ENCODE peak calls at places on chromosomes 6 and 20, in six cellular contexts. H is A549; U is Panc1; E is body of pancreas; B is activated T-helper 1 cell treated with anti-CD3 and anti-CD28 coated beads, Interleukin-2, amount 50 U/mL, for 16 hours; Y is germinal center. Q is an unnamed sample.

GRCh38 chr6:35719407-35719829 is 17.4 kb upstream of the ARMC12 start:
- DNase-seq in H (no peak), U (no peak), E (no peak), B (no peak), Y (no peak), Q (no peak)

GRCh38 chr6:5746392-5747140 is 260.2 kb downstream of the NRN1 start:
- DNase-seq in H (no peak), U (no peak), E (no peak), B (no peak), Y (no peak), Q (no peak)

GRCh38 chr6:54060286-54060685 is 51.0 kb upstream of the MLIP start:
- DNase-seq in H (no peak), U (no peak), E (no peak), B (no peak), Y (no peak), Q (no peak)

GRCh38 chr6:169806718-169807117 is 55.3 kb downstream of the ERMARD start:
- DNase-seq in H (no peak), U (no peak), E (no peak), B (no peak), Y (no peak), Q (no peak)

GRCh38 chr6:19210849-19211590 is 626.1 kb upstream of the ID4 start:
- DNase-seq in H (no peak), U (no peak), E (peak), B (no peak), Y (peak), Q (peak)

GRCh38 chr6:33437666-33438065 is 16.7 kb upstream of the ZBTB9 start:
- DNase-seq in H (no peak), U (no peak), E (no peak), B (no peak), Y (no peak), Q (no peak)

GRCh38 chr20:5947276-5947675 is 3.1 kb downstream of the TRMT6 start:
- DNase-seq in H (no peak), U (no peak), E (no peak), B (no peak), Y (no peak), Q (no peak)

GRCh38 chr6:37289931-37290330 is 32.0 kb upstream of the TMEM217 start:
- DNase-seq in H (no peak), U (no peak), E (no peak), B (no peak), Y (no peak), Q (no peak)

GRCh38 chr6:40755749-40756452 is 168.7 kb upstream of the LRFN2 start:
- DNase-seq in H (no peak), U (no peak), E (no peak), B (no peak), Y (peak), Q (no peak)

GRCh38 chr6:28587011-28587745 is 61.5 kb downstream of the GPX5 start:
- DNase-seq in H (peak), U (no peak), E (peak), B (peak), Y (peak), Q (peak)

GRCh38 chr20:51354191-51354768 is 188.2 kb downstream of the NFATC2 start:
- DNase-seq in H (no peak), U (no peak), E (no peak), B (no peak), Y (no peak), Q (no peak)

GRCh38 chr6:40845588-40845987 is 193.4 kb downstream of the UNC5CL start:
- DNase-seq in H (peak), U (peak), E (peak), B (no peak), Y (peak), Q (peak)

GRCh38 chr6:44133003-44133931 is 5.9 kb downstream of the TMEM63B start:
- DNase-seq in H (peak), U (no peak), E (no peak), B (no peak), Y (no peak), Q (no peak)

GRCh38 chr6:25503686-25504085 is 148.3 kb upstream of the SCGN start:
- DNase-seq in H (no peak), U (no peak), E (no peak), B (no peak), Y (no peak), Q (no peak)

GRCh38 chr6:161105408-161105807 is 113.8 kb downstream of the MAP3K4 start:
- DNase-seq in H (no peak), U (no peak), E (no peak), B (no peak), Y (no peak), Q (no peak)

GRCh38 chr6:53240763-53241162 is 92.1 kb upstream of the GCM1 start:
- DNase-seq in H (no peak), U (no peak), E (no peak), B (no peak), Y (peak), Q (no peak)

GRCh38 chr6:82778985-82779384 is 286.7 kb downstream of the UBE3D start:
- DNase-seq in H (no peak), U (no peak), E (no peak), B (no peak), Y (no peak), Q (no peak)

GRCh38 chr6:46486186-46486585 is 5.1 kb downstream of the RCAN2 start:
- DNase-seq in H (no peak), U (no peak), E (no peak), B (no peak), Y (no peak), Q (no peak)

Q was measured in RPMI8226.